ENCODE peak calls at places on chromosome 2, in seven cellular contexts. One of them, this sample, is unnamed.

GRCh38 chr2:20091305-20091991 is 40.0 kb upstream of the LAPTM4A start:
- DNase-seq in stomach: no peak
- DNase-seq in H9: no peak
- DNase-seq in thoracic aorta: no peak
- DNase-seq in upper lobe of right lung: no peak
- DNase-seq in OCI-LY7: no peak
- DNase-seq in left ventricle myocardium inferior: peak; percentile 69
- DNase-seq in this sample: peak; percentile 65

GRCh38 chr2:112869258-112869842 is 32.8 kb upstream of the IL1B start:
- DNase-seq in stomach: peak; percentile 97
- DNase-seq in OCI-LY7: no peak
- DNase-seq in upper lobe of right lung: peak; percentile 90
- DNase-seq in H9: no peak
- DNase-seq in left ventricle myocardium inferior: peak; percentile 74
- DNase-seq in thoracic aorta: no peak
- DNase-seq in this sample: peak; percentile 70

GRCh38 chr2:23944527-23944926 is 4.3 kb downstream of the UBXN2A start:
- DNase-seq in thoracic aorta: no peak
- DNase-seq in H9: no peak
- DNase-seq in left ventricle myocardium inferior: no peak
- DNase-seq in stomach: no peak
- DNase-seq in upper lobe of right lung: no peak
- DNase-seq in OCI-LY7: no peak
- DNase-seq in this sample: no peak

GRCh38 chr2:28716265-28716865 is 35.3 kb upstream of the PPP1CB start:
- DNase-seq in H9: no peak
- DNase-seq in left ventricle myocardium inferior: no peak
- DNase-seq in stomach: peak; percentile 34
- DNase-seq in thoracic aorta: peak; percentile 52
- DNase-seq in OCI-LY7: no peak
- DNase-seq in upper lobe of right lung: no peak
- DNase-seq in this sample: peak; percentile 40

GRCh38 chr2:101380376-101380775 is 6.9 kb downstream of the CREG2 start:
- DNase-seq in OCI-LY7: no peak
- DNase-seq in thoracic aorta: no peak
- DNase-seq in upper lobe of right lung: no peak
- DNase-seq in stomach: no peak
- DNase-seq in H9: no peak
- DNase-seq in left ventricle myocardium inferior: peak; percentile 53
- DNase-seq in this sample: peak; percentile 74

GRCh38 chr2:120066708-120067547 is 54.1 kb downstream of the EPB41L5 start:
- DNase-seq in upper lobe of right lung: no peak
- DNase-seq in H9: no peak
- DNase-seq in left ventricle myocardium inferior: no peak
- DNase-seq in stomach: no peak
- DNase-seq in thoracic aorta: no peak
- DNase-seq in OCI-LY7: no peak
- DNase-seq in this sample: no peak

GRCh38 chr2:20623741-20624155 is 27.1 kb downstream of the HS1BP3 start:
- DNase-seq in OCI-LY7: no peak
- DNase-seq in thoracic aorta: no peak
- DNase-seq in H9: no peak
- DNase-seq in stomach: no peak
- DNase-seq in upper lobe of right lung: peak; percentile 62
- DNase-seq in left ventricle myocardium inferior: peak; percentile 15
- DNase-seq in this sample: no peak

GRCh38 chr2:263774-264492 is at the start of gene SH3YL1:
- DNase-seq in left ventricle myocardium inferior: no peak
- DNase-seq in stomach: peak; percentile 87
- DNase-seq in H9: peak; percentile 59
- DNase-seq in thoracic aorta: no peak
- DNase-seq in OCI-LY7: no peak
- DNase-seq in upper lobe of right lung: peak; percentile 90
- DNase-seq in this sample: peak; percentile 24

GRCh38 chr2:233761040-233761769 is 1.1 kb downstream of the UGT1A1 start:
- DNase-seq in thoracic aorta: no peak
- DNase-seq in upper lobe of right lung: no peak
- DNase-seq in left ventricle myocardium inferior: no peak
- DNase-seq in stomach: no peak
- DNase-seq in OCI-LY7: no peak
- DNase-seq in H9: no peak
- DNase-seq in this sample: no peak

GRCh38 chr2:200422532-200423262 is 87.2 kb downstream of the KCTD18 start:
- DNase-seq in OCI-LY7: no peak
- DNase-seq in upper lobe of right lung: no peak
- DNase-seq in left ventricle myocardium inferior: no peak
- DNase-seq in stomach: no peak
- DNase-seq in H9: no peak
- DNase-seq in thoracic aorta: no peak
- DNase-seq in this sample: no peak

GRCh38 chr2:165864353-165864752 is 70.3 kb upstream of the GALNT3 start:
- DNase-seq in stomach: no peak
- DNase-seq in H9: no peak
- DNase-seq in OCI-LY7: no peak
- DNase-seq in left ventricle myocardium inferior: no peak
- DNase-seq in upper lobe of right lung: no peak
- DNase-seq in thoracic aorta: no peak
- DNase-seq in this sample: no peak

GRCh38 chr2:187586091-187586632 is 31.9 kb upstream of the TFPI start:
- DNase-seq in thoracic aorta: no peak
- DNase-seq in H9: no peak
- DNase-seq in stomach: no peak
- DNase-seq in left ventricle myocardium inferior: no peak
- DNase-seq in OCI-LY7: peak; percentile 2
- DNase-seq in upper lobe of right lung: no peak
- DNase-seq in this sample: no peak

GRCh38 chr2:12796617-12797016 is 79.9 kb downstream of the TRIB2 start:
- DNase-seq in left ventricle myocardium inferior: peak; percentile 75
- DNase-seq in stomach: no peak
- DNase-seq in H9: no peak
- DNase-seq in thoracic aorta: no peak
- DNase-seq in OCI-LY7: no peak
- DNase-seq in upper lobe of right lung: no peak
- DNase-seq in this sample: peak; percentile 63

GRCh38 chr2:59390581-59390980 is 1149.5 kb upstream of the FANCL start:
- DNase-seq in thoracic aorta: no peak
- DNase-seq in upper lobe of right lung: no peak
- DNase-seq in OCI-LY7: no peak
- DNase-seq in stomach: no peak
- DNase-seq in left ventricle myocardium inferior: no peak
- DNase-seq in H9: no peak
- DNase-seq in this sample: no peak

GRCh38 chr2:172473167-172473566 is 45.8 kb downstream of the ITGA6 start:
- DNase-seq in H9: no peak
- DNase-seq in upper lobe of right lung: no peak
- DNase-seq in left ventricle myocardium inferior: no peak
- DNase-seq in stomach: no peak
- DNase-seq in OCI-LY7: no peak
- DNase-seq in thoracic aorta: no peak
- DNase-seq in this sample: no peak

GRCh38 chr2:82198809-82199492 is 1894.4 kb upstream of the LRRTM1 start:
- DNase-seq in stomach: no peak
- DNase-seq in H9: no peak
- DNase-seq in thoracic aorta: no peak
- DNase-seq in OCI-LY7: no peak
- DNase-seq in upper lobe of right lung: no peak
- DNase-seq in left ventricle myocardium inferior: no peak
- DNase-seq in this sample: no peak

GRCh38 chr2:27020337-27020948 is 12.3 kb upstream of the TMEM214 start:
- DNase-seq in upper lobe of right lung: no peak
- DNase-seq in thoracic aorta: no peak
- DNase-seq in left ventricle myocardium inferior: peak; percentile 72
- DNase-seq in H9: no peak
- DNase-seq in OCI-LY7: no peak
- DNase-seq in stomach: peak; percentile 40
- DNase-seq in this sample: peak; percentile 65

DNA sequence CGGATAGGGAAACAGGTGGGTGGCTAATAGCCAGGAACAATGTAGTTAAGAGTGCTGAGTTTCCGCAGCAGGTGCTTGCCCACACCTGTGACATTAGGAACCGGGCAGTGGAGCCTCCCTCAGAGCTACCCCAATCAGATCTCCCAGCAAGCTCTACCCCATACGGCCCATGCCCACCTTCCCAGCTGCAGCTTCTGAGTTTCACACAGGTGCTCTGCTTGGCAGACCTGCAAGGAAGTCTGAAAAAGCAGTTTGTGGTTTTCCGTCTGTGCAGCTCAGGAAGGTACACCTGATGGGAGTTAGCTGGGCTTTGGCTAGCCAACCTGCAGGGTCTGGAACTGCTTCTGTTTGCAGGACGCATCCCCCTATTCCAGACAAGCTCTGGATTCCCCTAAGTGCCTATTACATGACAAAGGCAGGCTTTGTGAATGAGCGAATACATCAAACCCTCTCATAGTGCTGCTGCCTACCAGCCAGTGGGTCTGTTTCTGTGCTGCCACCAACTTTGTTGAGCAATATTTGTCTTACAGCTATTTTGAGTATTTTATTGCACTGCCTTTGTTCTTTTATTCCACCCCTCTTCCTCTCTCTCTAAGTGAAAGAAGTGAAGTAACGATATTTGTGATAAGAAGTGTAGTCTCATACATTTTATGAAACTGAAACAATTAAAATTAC is 24.7 kb upstream of the CEP68 start:
- DNase-seq in OCI-LY7: peak; percentile 96
- DNase-seq in H9: peak; percentile 56
- DNase-seq in thoracic aorta: no peak
- DNase-seq in stomach: peak; percentile 52
- DNase-seq in left ventricle myocardium inferior: no peak
- DNase-seq in upper lobe of right lung: no peak
- DNase-seq in this sample: no peak
- H3K4me1 ChIP-seq in OCI-LY7: peaks cover 75% of the 10 kb centered on the region
- H3K4me1 ChIP-seq in H9: peaks cover 8% of the 10 kb centered on the region
- H3K4me1 ChIP-seq in thoracic aorta: no peaks in the 10 kb centered on the region
- H3K4me1 ChIP-seq in stomach: no peaks in the 10 kb centered on the region
- H3K4me1 ChIP-seq in left ventricle myocardium inferior: peaks cover 14% of the 10 kb centered on the region
- H3K4me1 ChIP-seq in upper lobe of right lung: peaks cover 19% of the 10 kb centered on the region
- H3K4me1 ChIP-seq in this sample: peaks cover 17% of the 10 kb centered on the region

GRCh38 chr2:42117182-42117579 is 52.0 kb upstream of the EML4 start:
- DNase-seq in OCI-LY7: no peak
- DNase-seq in upper lobe of right lung: no peak
- DNase-seq in H9: no peak
- DNase-seq in thoracic aorta: no peak
- DNase-seq in left ventricle myocardium inferior: no peak
- DNase-seq in stomach: no peak
- DNase-seq in this sample: no peak

GRCh38 chr2:42116195-42117181 is 52.7 kb upstream of the EML4 start:
- DNase-seq in OCI-LY7: no peak
- DNase-seq in thoracic aorta: no peak
- DNase-seq in stomach: no peak
- DNase-seq in H9: no peak
- DNase-seq in upper lobe of right lung: no peak
- DNase-seq in left ventricle myocardium inferior: no peak
- DNase-seq in this sample: no peak

GRCh38 chr2:42117923-42118758 is 51.0 kb upstream of the EML4 start:
- DNase-seq in stomach: no peak
- DNase-seq in OCI-LY7: peak; percentile 80
- DNase-seq in thoracic aorta: no peak
- DNase-seq in left ventricle myocardium inferior: no peak
- DNase-seq in H9: peak; percentile 43
- DNase-seq in upper lobe of right lung: no peak
- DNase-seq in this sample: no peak

GRCh38 chr2:42115588-42115987 is 53.6 kb upstream of the EML4 start:
- DNase-seq in thoracic aorta: no peak
- DNase-seq in OCI-LY7: no peak
- DNase-seq in left ventricle myocardium inferior: no peak
- DNase-seq in H9: no peak
- DNase-seq in upper lobe of right lung: no peak
- DNase-seq in stomach: no peak
- DNase-seq in this sample: no peak

GRCh38 chr2:42118759-42119569 is 50.2 kb upstream of the EML4 start:
- DNase-seq in thoracic aorta: no peak
- DNase-seq in H9: no peak
- DNase-seq in OCI-LY7: no peak
- DNase-seq in upper lobe of right lung: no peak
- DNase-seq in left ventricle myocardium inferior: no peak
- DNase-seq in stomach: no peak
- DNase-seq in this sample: no peak
- H3K4me1 ChIP-seq in thoracic aorta: peaks cover 11% of the 10 kb centered on the region
- H3K4me1 ChIP-seq in H9: no peaks in the 10 kb centered on the region
- H3K4me1 ChIP-seq in OCI-LY7: peaks cover 29% of the 10 kb centered on the region
- H3K4me1 ChIP-seq in upper lobe of right lung: peaks cover 37% of the 10 kb centered on the region
- H3K4me1 ChIP-seq in left ventricle myocardium inferior: peaks cover 20% of the 10 kb centered on the region
- H3K4me1 ChIP-seq in stomach: peaks cover 9% of the 10 kb centered on the region
- H3K4me1 ChIP-seq in this sample: peaks cover 20% of the 10 kb centered on the region

GRCh38 chr2:56757884-56758545 is 574.2 kb downstream of the CCDC85A start:
- DNase-seq in H9: no peak
- DNase-seq in stomach: no peak
- DNase-seq in thoracic aorta: no peak
- DNase-seq in OCI-LY7: no peak
- DNase-seq in upper lobe of right lung: no peak
- DNase-seq in left ventricle myocardium inferior: no peak
- DNase-seq in this sample: no peak
- H3K4me1 ChIP-seq in H9: no peaks in the 10 kb centered on the region
- H3K4me1 ChIP-seq in stomach: no peaks in the 10 kb centered on the region
- H3K4me1 ChIP-seq in thoracic aorta: no peaks in the 10 kb centered on the region
- H3K4me1 ChIP-seq in OCI-LY7: no peaks in the 10 kb centered on the region
- H3K4me1 ChIP-seq in upper lobe of right lung: no peaks in the 10 kb centered on the region
- H3K4me1 ChIP-seq in left ventricle myocardium inferior: peaks cover 8% of the 10 kb centered on the region
- H3K4me1 ChIP-seq in this sample: no peaks in the 10 kb centered on the region

GRCh38 chr2:10132043-10132575 is 9.6 kb downstream of the RRM2 start:
- DNase-seq in OCI-LY7: no peak
- DNase-seq in stomach: no peak
- DNase-seq in thoracic aorta: no peak
- DNase-seq in upper lobe of right lung: no peak
- DNase-seq in H9: no peak
- DNase-seq in left ventricle myocardium inferior: no peak
- DNase-seq in this sample: no peak

GRCh38 chr2:10132596-10132995 is 10.1 kb downstream of the RRM2 start:
- DNase-seq in stomach: no peak
- DNase-seq in H9: no peak
- DNase-seq in left ventricle myocardium inferior: no peak
- DNase-seq in upper lobe of right lung: no peak
- DNase-seq in thoracic aorta: no peak
- DNase-seq in OCI-LY7: no peak
- DNase-seq in this sample: no peak

GRCh38 chr2:10126627-10127026 is 4.1 kb downstream of the RRM2 start:
- DNase-seq in left ventricle myocardium inferior: no peak
- DNase-seq in thoracic aorta: no peak
- DNase-seq in OCI-LY7: no peak
- DNase-seq in upper lobe of right lung: no peak
- DNase-seq in stomach: no peak
- DNase-seq in H9: no peak
- DNase-seq in this sample: no peak

GRCh38 chr2:10128420-10128819 is 5.9 kb downstream of the RRM2 start:
- DNase-seq in OCI-LY7: no peak
- DNase-seq in left ventricle myocardium inferior: no peak
- DNase-seq in thoracic aorta: no peak
- DNase-seq in upper lobe of right lung: no peak
- DNase-seq in stomach: no peak
- DNase-seq in H9: no peak
- DNase-seq in this sample: no peak

DNA sequence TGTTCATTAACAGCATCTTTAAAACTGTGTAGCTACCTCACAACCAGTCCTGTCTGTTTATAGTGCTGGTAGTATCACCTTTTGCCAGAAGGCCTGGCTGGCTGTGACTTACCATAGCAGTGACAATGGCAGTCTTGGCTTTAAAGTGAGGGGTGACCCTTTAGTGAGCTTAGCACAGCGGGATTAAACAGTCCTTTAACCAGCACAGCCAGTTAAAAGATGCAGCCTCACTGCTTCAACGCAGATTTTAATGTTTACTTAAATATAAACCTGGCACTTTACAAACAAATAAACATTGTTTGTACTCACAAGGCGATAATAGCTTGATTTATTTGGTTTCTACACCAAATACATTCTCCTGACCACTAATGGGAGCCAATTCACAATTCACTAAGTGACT is 7.0 kb downstream of the RRM2 start:
- DNase-seq in H9: no peak
- DNase-seq in left ventricle myocardium inferior: no peak
- DNase-seq in upper lobe of right lung: no peak
- DNase-seq in stomach: no peak
- DNase-seq in thoracic aorta: no peak
- DNase-seq in OCI-LY7: no peak
- DNase-seq in this sample: no peak
- H3K4me1 ChIP-seq in H9: peaks cover 3% of the 10 kb centered on the region
- H3K4me1 ChIP-seq in left ventricle myocardium inferior: peaks cover 4% of the 10 kb centered on the region
- H3K4me1 ChIP-seq in upper lobe of right lung: peaks cover 9% of the 10 kb centered on the region
- H3K4me1 ChIP-seq in stomach: peaks cover 8% of the 10 kb centered on the region
- H3K4me1 ChIP-seq in thoracic aorta: no peaks in the 10 kb centered on the region
- H3K4me1 ChIP-seq in OCI-LY7: peaks cover 74% of the 10 kb centered on the region
- H3K4me1 ChIP-seq in this sample: peaks cover 26% of the 10 kb centered on the region